ENCODE peak calls at places on chromosomes 12 and 14, in eight cellular contexts. J is NCI-H1105, A is small intestine, G is amniotic stem cell, M is SHP77, I is immature natural killer cell, X is uterus, D is heart right ventricle. Q is an unnamed sample.

GRCh38 chr14:58639842-58640484 is 2.2 kb downstream of the DACT1 start:
- DNase-seq in A (peak; percentile 73), I (no peak), J (peak; percentile 67), G (peak; percentile 86), D (no peak), M (peak; percentile 77), X (no peak), Q (peak; percentile 84)

GRCh38 chr14:70784886-70785285 is 24.4 kb downstream of the MAP3K9 start:
- DNase-seq in G (no peak), D (no peak), X (no peak), A (no peak), J (no peak), I (no peak), M (no peak), Q (no peak)

GRCh38 chr12:120225852-120226640 is 25.1 kb upstream of the RPLP0 start:
- DNase-seq in A (peak; percentile 90), D (no peak), J (no peak), I (no peak), X (no peak), G (no peak), M (no peak), Q (no peak)

GRCh38 chr14:105848570-105848969 is 322.2 kb downstream of the TMEM121 start:
- DNase-seq in A (no peak), I (no peak), X (no peak), J (no peak), M (no peak), G (no peak), D (no peak), Q (no peak)

GRCh38 chr14:64213853-64214570 is 80.2 kb downstream of the ESR2 start:
- DNase-seq in D (no peak), A (no peak), J (no peak), I (no peak), G (no peak), M (no peak), X (no peak), Q (no peak)

GRCh38 chr14:55103005-55103640 is 25.9 kb upstream of the LGALS3 start:
- DNase-seq in D (peak; percentile 63), J (no peak), M (peak; percentile 80), I (peak; percentile 43), X (peak; percentile 89), A (peak; percentile 99), G (peak; percentile 57), Q (no peak)

GRCh38 chr14:48035836-48036235 is 360.4 kb upstream of the MDGA2 start:
- DNase-seq in M (no peak), I (no peak), X (no peak), D (no peak), A (no peak), G (no peak), J (peak; percentile 76), Q (peak; percentile 32)

GRCh38 chr14:25431211-25432076 is 381.5 kb upstream of the STXBP6 start:
- DNase-seq in X (no peak), I (no peak), J (no peak), G (no peak), D (no peak), M (peak; percentile 78), A (no peak), Q (no peak)

GRCh38 chr14:103522649-103523582 is at the start of gene CKB:
- DNase-seq in X (peak; percentile 75), J (peak; percentile 88), G (no peak), M (peak; percentile 82), A (no peak), D (peak; percentile 80), I (no peak), Q (peak; percentile 71)

Q was measured in NCI-H446 treated with DMSO at 0.1 percent for 48 hours.